ENCODE peak calls at places on chromosomes 2 and 18, in four cellular contexts. P, K, G and F are unnamed samples.

GRCh38 chr2:96099861-96100798 is 16.2 kb downstream of the ADRA2B start:
- DNase-seq in P (no peak), K (no peak), G (no peak), F (no peak)

GRCh38 chr18:48622911-48623431 is 84.1 kb downstream of the CTIF start:
- DNase-seq in P (no peak), K (no peak), G (no peak), F (no peak)

GRCh38 chr18:48832961-48833700 is 117.6 kb downstream of the SMAD7 start:
- DNase-seq in P (no peak), K (peak), G (peak), F (no peak)

GRCh38 chr2:206693399-206694137 is 24.6 kb downstream of the DYTN start:
- DNase-seq in P (peak), K (peak), G (peak), F (peak)

GRCh38 chr2:56191617-56192016 is 7.8 kb downstream of the CCDC85A start:
- DNase-seq in P (no peak), K (peak), G (peak), F (no peak)

GRCh38 chr18:3593381-3593903 is 143.5 kb downstream of the TGIF1 start:
- DNase-seq in P (peak), K (peak), G (peak), F (peak)

GRCh38 chr2:236879416-236879963 is 206.2 kb upstream of the COPS8 start:
- DNase-seq in P (no peak), K (no peak), G (no peak), F (no peak)

GRCh38 chr2:73105511-73105971 is 7.2 kb downstream of the RAB11FIP5 start:
- DNase-seq in P (no peak), K (no peak), G (no peak), F (no peak)

GRCh38 chr2:70977605-70978205 is 725 bp upstream of the ANKRD53 start:
- DNase-seq in P (no peak), K (peak), G (no peak), F (no peak)

GRCh38 chr2:160882906-160883305 is 277.3 kb upstream of the TANK start:
- DNase-seq in P (no peak), K (no peak), G (no peak), F (no peak)

GRCh38 chr2:143603035-143603616 is 473.9 kb downstream of the ARHGAP15 start:
- DNase-seq in P (peak), K (no peak), G (no peak), F (no peak)

GRCh38 chr2:100393362-100393761 is 24.1 kb downstream of the CHST10 start:
- DNase-seq in P (no peak), K (no peak), G (no peak), F (no peak)